ENCODE peak calls at places on chromosomes 13 and 19, in nine cellular contexts. One of them, this sample, is unnamed.

GRCh38 chr19:56712609-56713008 is 41.1 kb upstream of the ZNF835 start:
- DNase-seq in activated CD8-positive, alpha-beta T cell treated with anti-CD3 and anti-CD28 coated beads for 36 hours: no peak
- DNase-seq in BE2C: no peak
- DNase-seq in uterus: no peak
- DNase-seq in RWPE1: no peak
- DNase-seq in DND-41: no peak
- DNase-seq in lower leg skin: no peak
- DNase-seq in foreskin fibroblast: no peak
- DNase-seq in heart right ventricle: no peak
- DNase-seq in this sample: no peak

GRCh38 chr13:113448885-113449692 is 4.2 kb downstream of the ADPRHL1 start:
- DNase-seq in activated CD8-positive, alpha-beta T cell treated with anti-CD3 and anti-CD28 coated beads for 36 hours: peak; percentile 44
- DNase-seq in BE2C: no peak
- DNase-seq in uterus: peak; percentile 64
- DNase-seq in RWPE1: peak; percentile 83
- DNase-seq in DND-41: no peak
- DNase-seq in lower leg skin: peak; percentile 53
- DNase-seq in foreskin fibroblast: no peak
- DNase-seq in heart right ventricle: no peak
- DNase-seq in this sample: no peak

GRCh38 chr13:52405767-52406494 is at the start of gene THSD1:
- DNase-seq in activated CD8-positive, alpha-beta T cell treated with anti-CD3 and anti-CD28 coated beads for 36 hours: peak; percentile 27
- DNase-seq in BE2C: peak; percentile 40
- DNase-seq in uterus: peak; percentile 52
- DNase-seq in RWPE1: peak; percentile 44
- DNase-seq in DND-41: no peak
- DNase-seq in lower leg skin: peak; percentile 36
- DNase-seq in foreskin fibroblast: peak; percentile 52
- DNase-seq in heart right ventricle: peak; percentile 86
- DNase-seq in this sample: peak; percentile 40

GRCh38 chr19:6126335-6126974 is 9.0 kb upstream of the ACSBG2 start:
- DNase-seq in activated CD8-positive, alpha-beta T cell treated with anti-CD3 and anti-CD28 coated beads for 36 hours: no peak
- DNase-seq in BE2C: peak; percentile 43
- DNase-seq in uterus: no peak
- DNase-seq in RWPE1: peak; percentile 66
- DNase-seq in DND-41: peak; percentile 19
- DNase-seq in lower leg skin: no peak
- DNase-seq in foreskin fibroblast: peak; percentile 48
- DNase-seq in heart right ventricle: no peak
- DNase-seq in this sample: peak; percentile 67

GRCh38 chr13:20190481-20191310 is 2.0 kb downstream of the GJB2 start:
- DNase-seq in activated CD8-positive, alpha-beta T cell treated with anti-CD3 and anti-CD28 coated beads for 36 hours: no peak
- DNase-seq in BE2C: no peak
- DNase-seq in uterus: no peak
- DNase-seq in RWPE1: peak; percentile 75
- DNase-seq in DND-41: no peak
- DNase-seq in lower leg skin: no peak
- DNase-seq in foreskin fibroblast: peak; percentile 19
- DNase-seq in heart right ventricle: no peak
- DNase-seq in this sample: no peak

GRCh38 chr19:16398530-16399241 is 73.1 kb downstream of the EPS15L1 start:
- DNase-seq in activated CD8-positive, alpha-beta T cell treated with anti-CD3 and anti-CD28 coated beads for 36 hours: no peak
- DNase-seq in BE2C: no peak
- DNase-seq in uterus: no peak
- DNase-seq in RWPE1: no peak
- DNase-seq in DND-41: no peak
- DNase-seq in lower leg skin: no peak
- DNase-seq in foreskin fibroblast: no peak
- DNase-seq in heart right ventricle: no peak
- DNase-seq in this sample: no peak

GRCh38 chr19:15911599-15912237 is 13.8 kb upstream of the CYP4F2 start:
- DNase-seq in activated CD8-positive, alpha-beta T cell treated with anti-CD3 and anti-CD28 coated beads for 36 hours: no peak
- DNase-seq in BE2C: no peak
- DNase-seq in uterus: no peak
- DNase-seq in RWPE1: no peak
- DNase-seq in DND-41: no peak
- DNase-seq in lower leg skin: no peak
- DNase-seq in foreskin fibroblast: no peak
- DNase-seq in heart right ventricle: no peak
- DNase-seq in this sample: no peak

GRCh38 chr13:35979378-35979911 is 151.7 kb downstream of the DCLK1 start:
- DNase-seq in activated CD8-positive, alpha-beta T cell treated with anti-CD3 and anti-CD28 coated beads for 36 hours: no peak
- DNase-seq in BE2C: no peak
- DNase-seq in uterus: peak; percentile 84
- DNase-seq in RWPE1: peak; percentile 70
- DNase-seq in DND-41: no peak
- DNase-seq in lower leg skin: peak; percentile 87
- DNase-seq in foreskin fibroblast: peak; percentile 80
- DNase-seq in heart right ventricle: peak; percentile 38
- DNase-seq in this sample: no peak

GRCh38 chr19:17418710-17419109 is 1.1 kb upstream of the MVB12A start:
- DNase-seq in activated CD8-positive, alpha-beta T cell treated with anti-CD3 and anti-CD28 coated beads for 36 hours: no peak
- DNase-seq in BE2C: no peak
- DNase-seq in uterus: no peak
- DNase-seq in RWPE1: no peak
- DNase-seq in DND-41: no peak
- DNase-seq in lower leg skin: no peak
- DNase-seq in foreskin fibroblast: no peak
- DNase-seq in heart right ventricle: no peak
- DNase-seq in this sample: no peak

GRCh38 chr19:17421942-17422341 is 2.1 kb downstream of the MVB12A start:
- DNase-seq in activated CD8-positive, alpha-beta T cell treated with anti-CD3 and anti-CD28 coated beads for 36 hours: no peak
- DNase-seq in BE2C: no peak
- DNase-seq in uterus: no peak
- DNase-seq in RWPE1: no peak
- DNase-seq in DND-41: no peak
- DNase-seq in lower leg skin: no peak
- DNase-seq in foreskin fibroblast: no peak
- DNase-seq in heart right ventricle: no peak
- DNase-seq in this sample: no peak

GRCh38 chr19:17419154-17419490 is 725 bp upstream of the MVB12A start:
- DNase-seq in activated CD8-positive, alpha-beta T cell treated with anti-CD3 and anti-CD28 coated beads for 36 hours: no peak
- DNase-seq in BE2C: no peak
- DNase-seq in uterus: no peak
- DNase-seq in RWPE1: no peak
- DNase-seq in DND-41: no peak
- DNase-seq in lower leg skin: no peak
- DNase-seq in foreskin fibroblast: no peak
- DNase-seq in heart right ventricle: no peak
- DNase-seq in this sample: no peak

GRCh38 chr19:17419491-17420266 is at the start of gene MVB12A:
- DNase-seq in activated CD8-positive, alpha-beta T cell treated with anti-CD3 and anti-CD28 coated beads for 36 hours: peak; percentile 97
- DNase-seq in BE2C: peak; percentile 98
- DNase-seq in uterus: peak; percentile 98
- DNase-seq in RWPE1: peak; percentile 98
- DNase-seq in DND-41: peak; percentile 98
- DNase-seq in lower leg skin: peak; percentile 97
- DNase-seq in foreskin fibroblast: peak; percentile 99
- DNase-seq in heart right ventricle: peak; percentile 97
- DNase-seq in this sample: peak; percentile 99

DNA sequence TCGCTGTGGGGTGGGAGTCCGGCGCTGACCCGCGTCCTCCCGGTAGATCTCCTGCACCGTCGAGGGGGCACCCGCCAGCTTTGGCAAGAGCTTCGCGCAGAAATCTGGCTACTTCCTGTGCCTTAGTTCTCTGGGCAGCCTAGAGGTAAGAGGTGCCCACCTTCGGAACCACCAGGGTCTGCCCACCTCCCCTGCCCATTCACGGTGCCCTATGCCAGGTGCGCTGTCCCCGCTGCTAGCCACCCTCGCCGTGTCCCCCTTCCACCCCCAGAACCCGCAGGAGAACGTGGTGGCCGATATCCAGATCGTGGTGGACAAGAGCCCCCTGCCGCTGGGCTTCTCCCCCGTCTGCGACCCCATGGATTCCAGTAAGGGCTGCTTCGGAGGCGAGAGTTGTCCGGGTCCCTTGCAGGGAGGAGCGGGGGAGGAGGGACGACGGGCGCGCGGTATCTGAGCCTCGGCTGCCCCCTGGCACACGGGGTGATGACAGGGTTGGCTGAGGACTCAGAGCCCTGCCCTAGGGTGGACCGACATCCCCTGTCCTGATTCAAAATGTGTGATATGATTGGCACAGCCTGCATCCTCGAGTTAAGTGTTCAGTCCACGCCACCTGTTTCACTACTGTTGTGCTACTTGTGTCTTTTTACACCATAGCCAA is 549 bp downstream of the MVB12A start:
- DNase-seq in activated CD8-positive, alpha-beta T cell treated with anti-CD3 and anti-CD28 coated beads for 36 hours: peak; percentile 53
- DNase-seq in BE2C: peak; percentile 54
- DNase-seq in uterus: peak; percentile 53
- DNase-seq in RWPE1: peak; percentile 67
- DNase-seq in DND-41: peak; percentile 16
- DNase-seq in lower leg skin: peak; percentile 25
- DNase-seq in foreskin fibroblast: no peak
- DNase-seq in heart right ventricle: peak; percentile 44
- DNase-seq in this sample: peak; percentile 48
- TF ChIP-seq CTCF in activated CD8-positive, alpha-beta T cell treated with anti-CD3 and anti-CD28 coated beads for 36 hours: peak; percentile 27
- TF ChIP-seq CTCF in BE2C: peak; percentile 10
- TF ChIP-seq CTCF in uterus: no peak
- TF ChIP-seq CTCF in RWPE1: no peak
- TF ChIP-seq CTCF in DND-41: no peak
- TF ChIP-seq CTCF in lower leg skin: no peak
- TF ChIP-seq CTCF in foreskin fibroblast: no peak
- TF ChIP-seq CTCF in heart right ventricle: no peak
- TF ChIP-seq CTCF in this sample: no peak

DNA sequence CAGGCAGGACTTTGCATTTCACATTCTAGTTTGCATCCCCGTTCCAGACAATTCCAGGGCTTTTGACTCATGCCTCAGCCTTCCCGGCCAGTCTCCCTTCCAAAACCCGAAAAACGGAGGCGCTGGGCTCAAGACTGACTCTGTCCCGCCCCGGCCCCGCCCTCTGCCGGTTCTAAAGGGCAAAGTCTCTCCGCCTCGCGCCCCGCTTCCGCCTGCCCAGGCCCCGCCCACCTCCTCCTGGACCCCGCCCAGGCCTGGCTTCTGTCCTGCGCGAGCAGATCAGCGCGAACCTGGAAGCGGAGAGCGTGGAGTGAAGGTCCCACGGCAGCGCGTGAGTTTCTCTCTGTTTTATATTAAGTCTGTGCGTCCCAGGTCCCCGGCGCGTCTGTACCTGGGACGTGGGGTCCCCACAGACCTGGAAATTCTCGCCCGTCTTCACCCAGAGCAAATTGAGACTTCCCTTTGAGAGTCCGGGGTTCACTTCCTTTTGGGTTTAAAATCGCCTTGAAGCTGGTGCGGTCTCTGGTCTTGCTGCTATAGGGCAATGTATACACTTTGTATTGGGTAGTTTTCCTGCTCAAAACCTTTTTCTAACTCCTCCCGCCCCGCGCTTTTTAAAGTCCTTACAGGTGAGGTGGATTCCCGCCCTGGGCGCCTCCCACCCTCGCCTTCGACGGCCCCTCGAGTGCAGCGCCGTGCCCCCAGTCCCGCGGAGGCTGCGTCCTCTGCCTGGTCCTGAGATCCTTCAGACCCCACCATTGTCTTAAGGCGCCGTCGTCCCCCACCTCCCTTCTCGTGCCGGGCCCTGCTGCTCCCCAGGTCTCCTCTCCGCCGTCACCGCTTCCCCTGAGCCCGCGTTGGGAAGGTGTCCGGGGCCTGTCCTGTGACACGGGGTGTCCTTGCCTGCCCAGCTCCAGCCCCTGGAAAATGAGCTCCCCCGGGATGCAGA is 31.2 kb downstream of the ZNF701 start:
- DNase-seq in activated CD8-positive, alpha-beta T cell treated with anti-CD3 and anti-CD28 coated beads for 36 hours: peak; percentile 96
- DNase-seq in BE2C: peak; percentile 93
- DNase-seq in uterus: peak; percentile 96
- DNase-seq in RWPE1: peak; percentile 85
- DNase-seq in DND-41: peak; percentile 95
- DNase-seq in lower leg skin: peak; percentile 92
- DNase-seq in foreskin fibroblast: peak; percentile 90
- DNase-seq in heart right ventricle: peak; percentile 96
- DNase-seq in this sample: peak; percentile 92
- TF ChIP-seq CTCF in activated CD8-positive, alpha-beta T cell treated with anti-CD3 and anti-CD28 coated beads for 36 hours: peak; percentile 33
- TF ChIP-seq CTCF in BE2C: peak; percentile 26
- TF ChIP-seq CTCF in uterus: peak; percentile 32
- TF ChIP-seq CTCF in RWPE1: no peak
- TF ChIP-seq CTCF in DND-41: peak; percentile 50
- TF ChIP-seq CTCF in lower leg skin: no peak
- TF ChIP-seq CTCF in foreskin fibroblast: peak; percentile 11
- TF ChIP-seq CTCF in heart right ventricle: peak; percentile 37
- TF ChIP-seq CTCF in this sample: peak; percentile 13

DNA sequence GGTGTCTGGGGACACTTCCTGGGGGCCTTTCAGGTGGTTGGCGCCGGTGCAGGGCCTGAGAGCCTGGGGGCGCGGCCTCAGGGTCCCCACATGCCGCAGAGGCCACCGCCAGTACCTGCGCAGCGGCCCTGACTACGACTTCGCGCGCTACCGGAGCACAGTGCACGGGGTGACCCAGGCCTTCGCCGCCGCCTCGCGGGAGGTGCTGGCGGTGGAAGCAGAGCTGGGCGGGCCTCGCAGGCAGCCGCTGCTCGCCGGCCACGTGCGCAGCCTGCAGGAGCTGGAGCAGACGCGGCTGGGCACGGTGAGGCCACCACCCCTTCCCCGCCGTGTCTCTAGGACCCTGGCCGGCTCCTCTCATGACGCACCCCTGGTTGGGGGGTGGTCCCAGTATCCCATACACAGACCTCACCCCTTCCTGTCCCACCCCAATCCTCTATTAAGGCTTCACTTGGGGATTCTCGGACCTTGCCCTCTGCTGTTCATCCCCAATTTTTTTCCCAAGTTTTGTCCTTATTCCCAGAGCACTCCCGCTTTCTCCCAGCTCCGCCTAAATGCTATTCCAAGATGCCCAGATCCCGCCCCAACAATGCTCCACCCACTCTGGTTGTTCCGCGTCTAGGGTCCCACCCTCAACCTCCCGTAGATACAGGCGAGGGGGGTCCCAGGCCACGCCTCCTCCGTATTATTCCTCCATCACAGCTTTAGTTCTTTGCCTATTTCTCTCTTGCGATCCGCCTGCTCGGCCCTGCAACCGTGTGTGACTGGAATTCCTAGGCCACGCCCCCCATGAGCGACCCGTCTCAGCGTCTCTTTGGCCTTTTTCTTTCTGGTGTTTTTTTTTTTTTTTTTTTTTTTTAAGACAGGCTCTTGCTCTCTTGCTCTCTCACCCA is 1.0 kb downstream of the REX1BD start:
- DNase-seq in activated CD8-positive, alpha-beta T cell treated with anti-CD3 and anti-CD28 coated beads for 36 hours: peak; percentile 87
- DNase-seq in BE2C: peak; percentile 93
- DNase-seq in uterus: peak; percentile 68
- DNase-seq in RWPE1: peak; percentile 58
- DNase-seq in DND-41: peak; percentile 73
- DNase-seq in lower leg skin: no peak
- DNase-seq in foreskin fibroblast: peak; percentile 57
- DNase-seq in heart right ventricle: peak; percentile 71
- DNase-seq in this sample: peak; percentile 82
- TF ChIP-seq CTCF in activated CD8-positive, alpha-beta T cell treated with anti-CD3 and anti-CD28 coated beads for 36 hours: no peak
- TF ChIP-seq CTCF in BE2C: peak; percentile 9
- TF ChIP-seq CTCF in uterus: no peak
- TF ChIP-seq CTCF in RWPE1: no peak
- TF ChIP-seq CTCF in DND-41: peak; percentile 27
- TF ChIP-seq CTCF in lower leg skin: no peak
- TF ChIP-seq CTCF in foreskin fibroblast: no peak
- TF ChIP-seq CTCF in heart right ventricle: peak; percentile 8
- TF ChIP-seq CTCF in this sample: peak; percentile 32

DNA sequence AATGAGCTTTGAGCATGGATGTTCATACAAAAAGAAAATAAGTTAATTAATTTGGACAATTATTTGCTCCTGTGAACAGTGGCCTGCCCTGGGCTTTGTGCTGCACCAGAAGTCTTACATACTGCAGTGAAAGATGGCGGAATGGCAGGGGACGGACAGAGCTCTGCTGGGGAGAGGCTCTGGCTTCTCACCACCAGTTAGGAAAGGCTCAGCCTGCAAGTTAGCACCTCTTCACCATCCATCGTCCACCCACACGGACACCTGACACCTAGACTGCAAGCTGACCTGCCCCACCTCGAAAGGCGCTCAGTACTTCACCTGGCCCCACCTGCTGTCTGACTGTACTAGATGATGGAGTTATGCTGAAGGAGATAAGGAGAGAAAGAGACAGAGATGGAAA is 203.9 kb upstream of the IRS2 start:
- DNase-seq in activated CD8-positive, alpha-beta T cell treated with anti-CD3 and anti-CD28 coated beads for 36 hours: no peak
- DNase-seq in BE2C: no peak
- DNase-seq in uterus: no peak
- DNase-seq in RWPE1: no peak
- DNase-seq in DND-41: no peak
- DNase-seq in lower leg skin: no peak
- DNase-seq in foreskin fibroblast: no peak
- DNase-seq in heart right ventricle: no peak
- DNase-seq in this sample: no peak
- TF ChIP-seq CTCF in activated CD8-positive, alpha-beta T cell treated with anti-CD3 and anti-CD28 coated beads for 36 hours: no peak
- TF ChIP-seq CTCF in BE2C: no peak
- TF ChIP-seq CTCF in uterus: no peak
- TF ChIP-seq CTCF in RWPE1: no peak
- TF ChIP-seq CTCF in DND-41: no peak
- TF ChIP-seq CTCF in lower leg skin: no peak
- TF ChIP-seq CTCF in foreskin fibroblast: no peak
- TF ChIP-seq CTCF in heart right ventricle: no peak
- TF ChIP-seq CTCF in this sample: no peak

This sample was measured in GM13977.